ENCODE peak calls at places on chromosome 16, in six cellular contexts. S is NCI-H2171; L is HEK293T; W is activated T-cell treated with anti-CD3 and anti-CD28 coated beads for 24 hours; D is stimulated activated CD4-positive, alpha-beta T cell treated with anti-CD3 and anti-CD28 coated beads, Interleukin-1b, Interleukin-23, amount 100 ng/mL, for 1 hour; T is non-pigmented ciliary epithelial cell. Z is an unnamed sample.

GRCh38 chr16:60419859-60420258 is 1616.4 kb downstream of the CDH8 start:
- DNase-seq in L (no peak), T (no peak), S (no peak), W (no peak), D (no peak), Z (no peak)

GRCh38 chr16:86723699-86724098 is 145.3 kb downstream of the FOXL1 start:
- DNase-seq in D (no peak), S (no peak), L (peak; percentile 20), T (no peak), W (no peak), Z (no peak)

GRCh38 chr16:78962457-78962929 is 638.0 kb downstream of the MAF start:
- DNase-seq in T (no peak), D (no peak), L (no peak), W (no peak), S (no peak), Z (no peak)

GRCh38 chr16:19008245-19008644 is 24.5 kb downstream of the TMC7 start:
- DNase-seq in S (no peak), L (no peak), D (no peak), T (peak; percentile 62), W (no peak), Z (no peak)

GRCh38 chr16:24208710-24209109 is 47.4 kb upstream of the CACNG3 start:
- DNase-seq in T (no peak), D (no peak), S (no peak), W (no peak), L (no peak), Z (no peak)

GRCh38 chr16:86882586-86883280 is 304.4 kb downstream of the FOXL1 start:
- DNase-seq in T (peak; percentile 51), L (no peak), D (no peak), W (no peak), S (peak; percentile 26), Z (no peak)

GRCh38 chr16:77171750-77172635 is 19.0 kb upstream of the MON1B start:
- DNase-seq in D (no peak), L (peak; percentile 57), W (peak; percentile 17), S (peak; percentile 66), T (no peak), Z (peak; percentile 76)

GRCh38 chr16:51388516-51388951 is 237.5 kb upstream of the SALL1 start:
- DNase-seq in W (no peak), T (no peak), L (no peak), D (no peak), S (no peak), Z (no peak)

GRCh38 chr16:84982434-84982833 is 28.9 kb downstream of the ZDHHC7 start:
- DNase-seq in S (no peak), D (no peak), T (no peak), L (no peak), W (no peak), Z (no peak)

GRCh38 chr16:69566437-69567030 is 768 bp downstream of the NFAT5 start:
- DNase-seq in W (peak; percentile 19), L (peak; percentile 43), S (no peak), D (no peak), T (no peak), Z (peak; percentile 22)

GRCh38 chr16:1048442-1049112 is 24.0 kb upstream of the SSTR5 start:
- DNase-seq in D (no peak), S (peak; percentile 84), L (peak; percentile 83), W (no peak), T (no peak), Z (peak; percentile 33)

GRCh38 chr16:86949116-86949515 is 368.1 kb downstream of the C16orf95 start:
- DNase-seq in D (no peak), S (no peak), T (no peak), W (no peak), L (no peak), Z (no peak)